ENCODE peak calls at places on chromosome 21, in ten cellular contexts. O is activated CD8-positive, alpha-beta memory T cell treated with anti-CD3 and anti-CD28 coated beads, Interleukin-2, amount 50 U/mL, for 48 hours; J is GM12891; D is cardiac fibroblast; M is mesothelial cell of epicardium; Q is body of pancreas; Y is NCI-H1417; T is NCI-H774; Z is left ventricle myocardium superior; H is iris pigment epithelial cell. I is an unnamed sample.

GRCh38 chr21:25913488-25913887 is 178.7 kb downstream of the GABPA start:
- DNase-seq in O (no peak), J (no peak), D (no peak), M (no peak), Q (no peak), Y (no peak), T (no peak), Z (no peak), H (no peak), I (no peak)

GRCh38 chr21:31589820-31590219 is 69.7 kb upstream of the SOD1 start:
- DNase-seq in O (no peak), J (no peak), D (no peak), M (no peak), Q (no peak), Y (no peak), T (no peak), Z (no peak), H (no peak), I (no peak)

GRCh38 chr21:42061195-42061865 is 9.8 kb upstream of the UMODL1 start:
- DNase-seq in O (peak), J (peak), D (no peak), M (no peak), Q (no peak), Y (no peak), T (no peak), Z (peak), H (no peak), I (no peak)

GRCh38 chr21:36321325-36322082 is 1.5 kb downstream of the MORC3 start:
- DNase-seq in O (no peak), J (no peak), D (peak), M (no peak), Q (peak), Y (peak), T (no peak), Z (no peak), H (peak), I (no peak)

GRCh38 chr21:39439232-39439631 is 6.3 kb downstream of the LCA5L start:
- DNase-seq in O (no peak), J (no peak), D (no peak), M (no peak), Q (no peak), Y (no peak), T (no peak), Z (no peak), H (no peak), I (no peak)

GRCh38 chr21:33406493-33406892 is 3.3 kb downstream of the IFNGR2 start:
- DNase-seq in O (no peak), J (no peak), D (no peak), M (no peak), Q (no peak), Y (no peak), T (no peak), Z (no peak), H (no peak), I (no peak)

GRCh38 chr21:24781146-24781545 is 826.1 kb downstream of the MRPL39 start:
- DNase-seq in O (no peak), J (no peak), D (no peak), M (no peak), Q (no peak), Y (peak), T (no peak), Z (no peak), H (no peak), I (no peak)

GRCh38 chr21:35217504-35218060 is 168.5 kb upstream of the RUNX1 start:
- DNase-seq in O (no peak), J (no peak), D (peak), M (no peak), Q (no peak), Y (peak), T (no peak), Z (no peak), H (peak), I (peak)

GRCh38 chr21:45252448-45252925 is 35.2 kb downstream of the POFUT2 start:
- DNase-seq in O (no peak), J (no peak), D (no peak), M (no peak), Q (no peak), Y (no peak), T (no peak), Z (no peak), H (no peak), I (no peak)

GRCh38 chr21:37128069-37128468 is 55.0 kb downstream of the TTC3 start:
- DNase-seq in O (no peak), J (no peak), D (no peak), M (no peak), Q (no peak), Y (no peak), T (no peak), Z (no peak), H (no peak), I (no peak)

GRCh38 chr21:44800971-44801467 is 601 bp downstream of the UBE2G2 start:
- DNase-seq in O (no peak), J (peak), D (peak), M (no peak), Q (no peak), Y (peak), T (no peak), Z (no peak), H (no peak), I (peak)

GRCh38 chr21:43193651-43194302 is 25.0 kb downstream of the CRYAA start:
- DNase-seq in O (peak), J (no peak), D (peak), M (no peak), Q (peak), Y (no peak), T (no peak), Z (peak), H (peak), I (no peak)

GRCh38 chr21:45366931-45367401 is 38.0 kb upstream of the COL18A1 start:
- DNase-seq in O (no peak), J (no peak), D (peak), M (no peak), Q (peak), Y (no peak), T (no peak), Z (peak), H (peak), I (peak)

GRCh38 chr21:41768371-41769042 is 1.7 kb upstream of the RIPK4 start:
- DNase-seq in O (peak), J (no peak), D (peak), M (no peak), Q (peak), Y (peak), T (peak), Z (no peak), H (peak), I (peak)

I was measured in LoVo.